ENCODE peak calls at places on chromosome 2, in eight cellular contexts. One of them, this sample, is unnamed.

GRCh38 chr2:128903637-128904036 is 585.0 kb upstream of the HS6ST1 start:
- DNase-seq in CD8-positive, alpha-beta memory T cell: no peak
- DNase-seq in PC-9: no peak
- DNase-seq in IMR-90: no peak
- DNase-seq in right cardiac atrium: no peak
- DNase-seq in H1: no peak
- DNase-seq in uterus: no peak
- DNase-seq in fibroblast of lung: no peak
- DNase-seq in this sample: no peak

GRCh38 chr2:113200236-113200635 is 26.5 kb downstream of the PSD4 start:
- DNase-seq in uterus: no peak
- DNase-seq in right cardiac atrium: no peak
- DNase-seq in fibroblast of lung: no peak
- DNase-seq in PC-9: no peak
- DNase-seq in IMR-90: no peak
- DNase-seq in H1: no peak
- DNase-seq in CD8-positive, alpha-beta memory T cell: no peak
- DNase-seq in this sample: no peak

GRCh38 chr2:100246163-100247145 is 75.8 kb downstream of the LONRF2 start:
- DNase-seq in right cardiac atrium: no peak
- DNase-seq in uterus: no peak
- DNase-seq in H1: no peak
- DNase-seq in IMR-90: no peak
- DNase-seq in PC-9: no peak
- DNase-seq in CD8-positive, alpha-beta memory T cell: no peak
- DNase-seq in fibroblast of lung: no peak
- DNase-seq in this sample: no peak

GRCh38 chr2:230697676-230698075 is 15.0 kb upstream of the CAB39 start:
- DNase-seq in IMR-90: peak; percentile 62
- DNase-seq in H1: no peak
- DNase-seq in PC-9: no peak
- DNase-seq in right cardiac atrium: no peak
- DNase-seq in fibroblast of lung: no peak
- DNase-seq in uterus: no peak
- DNase-seq in CD8-positive, alpha-beta memory T cell: no peak
- DNase-seq in this sample: no peak

GRCh38 chr2:205811387-205811786 is 129.1 kb downstream of the NRP2 start:
- DNase-seq in H1: no peak
- DNase-seq in PC-9: no peak
- DNase-seq in right cardiac atrium: no peak
- DNase-seq in uterus: no peak
- DNase-seq in CD8-positive, alpha-beta memory T cell: no peak
- DNase-seq in IMR-90: peak; percentile 52
- DNase-seq in fibroblast of lung: peak; percentile 65
- DNase-seq in this sample: no peak

GRCh38 chr2:201344663-201345366 is 12.3 kb downstream of the FLACC1 start:
- DNase-seq in right cardiac atrium: no peak
- DNase-seq in fibroblast of lung: no peak
- DNase-seq in CD8-positive, alpha-beta memory T cell: no peak
- DNase-seq in PC-9: no peak
- DNase-seq in IMR-90: no peak
- DNase-seq in uterus: no peak
- DNase-seq in H1: no peak
- DNase-seq in this sample: peak; percentile 20

GRCh38 chr2:152762202-152762601 is 43.8 kb downstream of the ARL6IP6 start:
- DNase-seq in PC-9: no peak
- DNase-seq in H1: no peak
- DNase-seq in uterus: no peak
- DNase-seq in IMR-90: peak; percentile 96
- DNase-seq in right cardiac atrium: peak; percentile 47
- DNase-seq in CD8-positive, alpha-beta memory T cell: no peak
- DNase-seq in fibroblast of lung: peak; percentile 95
- DNase-seq in this sample: no peak

GRCh38 chr2:205025580-205026240 is 480.4 kb downstream of the PARD3B start:
- DNase-seq in H1: no peak
- DNase-seq in fibroblast of lung: no peak
- DNase-seq in CD8-positive, alpha-beta memory T cell: no peak
- DNase-seq in uterus: no peak
- DNase-seq in IMR-90: peak; percentile 13
- DNase-seq in PC-9: no peak
- DNase-seq in right cardiac atrium: no peak
- DNase-seq in this sample: peak; percentile 27

GRCh38 chr2:3522851-3523481 is 3.6 kb upstream of the ADI1 start:
- DNase-seq in H1: no peak
- DNase-seq in IMR-90: peak; percentile 61
- DNase-seq in uterus: peak; percentile 74
- DNase-seq in right cardiac atrium: no peak
- DNase-seq in CD8-positive, alpha-beta memory T cell: no peak
- DNase-seq in PC-9: no peak
- DNase-seq in fibroblast of lung: peak; percentile 65
- DNase-seq in this sample: no peak
- H3K27ac ChIP-seq in H1: no peak overlapping the region
- H3K27ac ChIP-seq in IMR-90: peak overlapping the region; percentile 88
- H3K27ac ChIP-seq in uterus: peak overlapping the region; percentile 77
- H3K27ac ChIP-seq in right cardiac atrium: peak overlapping the region; percentile 89
- H3K27ac ChIP-seq in CD8-positive, alpha-beta memory T cell: no peak overlapping the region
- H3K27ac ChIP-seq in PC-9: peak overlapping the region; percentile 38
- H3K27ac ChIP-seq in fibroblast of lung: peak overlapping the region; percentile 30
- H3K27ac ChIP-seq in this sample: no peak overlapping the region

GRCh38 chr2:190169221-190170072 is 106.9 kb upstream of the MSTN start:
- DNase-seq in IMR-90: no peak
- DNase-seq in PC-9: no peak
- DNase-seq in right cardiac atrium: no peak
- DNase-seq in fibroblast of lung: no peak
- DNase-seq in uterus: no peak
- DNase-seq in H1: no peak
- DNase-seq in CD8-positive, alpha-beta memory T cell: no peak
- DNase-seq in this sample: no peak

GRCh38 chr2:190173382-190173781 is 110.9 kb upstream of the MSTN start:
- DNase-seq in H1: no peak
- DNase-seq in CD8-positive, alpha-beta memory T cell: no peak
- DNase-seq in IMR-90: no peak
- DNase-seq in right cardiac atrium: no peak
- DNase-seq in uterus: no peak
- DNase-seq in fibroblast of lung: no peak
- DNase-seq in PC-9: no peak
- DNase-seq in this sample: no peak

GRCh38 chr2:190165491-190165890 is 103.0 kb upstream of the MSTN start:
- DNase-seq in fibroblast of lung: no peak
- DNase-seq in right cardiac atrium: no peak
- DNase-seq in CD8-positive, alpha-beta memory T cell: no peak
- DNase-seq in IMR-90: no peak
- DNase-seq in H1: no peak
- DNase-seq in uterus: no peak
- DNase-seq in PC-9: no peak
- DNase-seq in this sample: no peak

GRCh38 chr2:190167702-190168101 is 105.2 kb upstream of the MSTN start:
- DNase-seq in PC-9: no peak
- DNase-seq in H1: no peak
- DNase-seq in uterus: no peak
- DNase-seq in fibroblast of lung: no peak
- DNase-seq in right cardiac atrium: no peak
- DNase-seq in CD8-positive, alpha-beta memory T cell: no peak
- DNase-seq in IMR-90: no peak
- DNase-seq in this sample: no peak

DNA sequence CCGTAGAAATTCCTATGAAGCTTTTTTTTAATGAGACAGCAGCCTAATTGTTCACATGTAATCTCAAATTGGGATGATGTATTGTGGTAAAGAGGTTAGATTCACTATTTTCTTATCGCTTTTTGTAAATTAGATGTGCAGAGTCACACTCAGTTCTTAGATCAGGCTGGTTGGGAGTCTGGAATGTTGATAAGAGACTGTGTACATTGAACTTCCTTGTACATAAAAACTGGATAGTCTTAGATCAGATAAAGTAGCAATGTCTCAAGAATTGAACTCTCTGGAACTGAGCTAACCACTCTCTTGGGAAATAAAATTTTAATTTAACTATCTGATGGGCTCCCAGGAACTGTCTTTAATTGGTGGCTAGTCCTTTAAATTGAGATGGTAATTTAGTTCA is 108.1 kb upstream of the MSTN start:
- DNase-seq in PC-9: no peak
- DNase-seq in right cardiac atrium: no peak
- DNase-seq in IMR-90: no peak
- DNase-seq in uterus: no peak
- DNase-seq in H1: no peak
- DNase-seq in fibroblast of lung: no peak
- DNase-seq in CD8-positive, alpha-beta memory T cell: no peak
- DNase-seq in this sample: no peak
- H3K4me3 ChIP-seq in PC-9: no peak overlapping the region
- H3K4me3 ChIP-seq in right cardiac atrium: no peak overlapping the region
- H3K4me3 ChIP-seq in IMR-90: no peak overlapping the region
- H3K4me3 ChIP-seq in uterus: no peak overlapping the region
- H3K4me3 ChIP-seq in H1: no peak overlapping the region
- H3K4me3 ChIP-seq in fibroblast of lung: no peak overlapping the region
- H3K4me3 ChIP-seq in CD8-positive, alpha-beta memory T cell: no peak overlapping the region
- H3K4me3 ChIP-seq in this sample: no peak overlapping the region

DNA sequence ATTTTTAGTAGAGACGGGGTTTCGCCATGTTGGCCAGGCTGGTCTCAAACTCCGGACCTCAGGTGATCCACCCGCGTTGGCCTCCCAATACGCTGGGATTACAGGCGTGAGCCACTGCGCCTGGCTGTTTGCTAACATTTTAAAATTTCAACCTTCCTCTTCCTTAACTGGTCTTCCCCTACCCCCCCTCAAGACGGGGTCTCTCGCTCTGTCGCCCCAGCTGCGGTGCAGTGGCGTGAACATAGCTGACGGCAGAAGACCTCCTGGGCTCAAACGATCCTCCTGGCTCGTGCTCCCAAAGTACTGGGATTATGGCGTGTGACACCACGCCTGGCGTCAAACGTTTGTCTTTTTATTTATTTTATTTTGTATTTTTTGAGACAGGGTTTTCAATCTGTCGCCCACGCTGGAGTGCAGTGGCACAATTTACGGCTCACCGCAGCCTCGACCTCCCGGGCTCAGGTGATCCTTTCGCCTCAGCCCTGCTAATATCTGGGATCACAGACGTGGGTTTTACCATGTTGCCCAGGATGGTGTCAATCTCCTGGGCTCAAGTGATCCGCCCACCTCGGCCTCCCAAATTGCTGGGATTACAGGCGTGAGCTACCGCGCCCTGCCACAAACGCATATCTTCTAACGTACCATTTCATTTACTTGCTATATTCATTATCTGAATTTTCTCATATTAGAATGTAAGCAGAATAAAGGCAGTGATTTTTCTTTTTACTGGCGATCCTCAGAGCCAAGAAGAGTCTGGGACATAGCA is 984 bp upstream of the MSH2 start:
- DNase-seq in uterus: no peak
- DNase-seq in fibroblast of lung: no peak
- DNase-seq in CD8-positive, alpha-beta memory T cell: no peak
- DNase-seq in H1: no peak
- DNase-seq in IMR-90: no peak
- DNase-seq in PC-9: no peak
- DNase-seq in right cardiac atrium: no peak
- DNase-seq in this sample: no peak
- H3K27ac ChIP-seq in uterus: peak overlapping the region; percentile 60
- H3K27ac ChIP-seq in fibroblast of lung: no peak overlapping the region
- H3K27ac ChIP-seq in CD8-positive, alpha-beta memory T cell: peak overlapping the region; percentile 58
- H3K27ac ChIP-seq in H1: peak overlapping the region; percentile 24
- H3K27ac ChIP-seq in IMR-90: no peak overlapping the region
- H3K27ac ChIP-seq in PC-9: peak overlapping the region; percentile 34
- H3K27ac ChIP-seq in right cardiac atrium: no peak overlapping the region
- H3K27ac ChIP-seq in this sample: peak overlapping the region; percentile 80

GRCh38 chr2:163187995-163188655 is 349.6 kb upstream of the KCNH7 start:
- DNase-seq in IMR-90: no peak
- DNase-seq in PC-9: no peak
- DNase-seq in right cardiac atrium: no peak
- DNase-seq in fibroblast of lung: no peak
- DNase-seq in uterus: no peak
- DNase-seq in CD8-positive, alpha-beta memory T cell: no peak
- DNase-seq in H1: no peak
- DNase-seq in this sample: no peak
- H3K4me3 ChIP-seq in IMR-90: no peak overlapping the region
- H3K4me3 ChIP-seq in PC-9: no peak overlapping the region
- H3K4me3 ChIP-seq in right cardiac atrium: no peak overlapping the region
- H3K4me3 ChIP-seq in fibroblast of lung: no peak overlapping the region
- H3K4me3 ChIP-seq in uterus: no peak overlapping the region
- H3K4me3 ChIP-seq in CD8-positive, alpha-beta memory T cell: no peak overlapping the region
- H3K4me3 ChIP-seq in H1: no peak overlapping the region
- H3K4me3 ChIP-seq in this sample: no peak overlapping the region